ENCODE peak calls at places on chromosomes 13 and 19, in five cellular contexts. X is T-helper 2 cell; P is NCI-H1092 treated with DMSO at 0.1 percent for 48 hours; D is naive thymus-derived CD4-positive, alpha-beta T cell; L is CD8-positive, alpha-beta memory T cell. W is an unnamed sample.

GRCh38 chr19:4425531-4425930 is 23.1 kb downstream of the CHAF1A start:
- DNase-seq in D (no peak), L (no peak), P (no peak), X (no peak), W (no peak)

GRCh38 chr19:10126213-10126639 is 6.5 kb upstream of the EIF3G start:
- DNase-seq in P (no peak), D (no peak), X (no peak), L (no peak), W (no peak)

GRCh38 chr13:36907266-36907665 is 12.8 kb downstream of the SMAD9 start:
- DNase-seq in X (no peak), D (no peak), P (no peak), L (no peak), W (no peak)

GRCh38 chr13:89832827-89833226 is 1514.7 kb upstream of the MIR17HG start:
- DNase-seq in P (no peak), X (no peak), D (no peak), L (no peak), W (no peak)

GRCh38 chr19:16293133-16294085 is 31.2 kb upstream of the KLF2 start:
- DNase-seq in P (peak; percentile 50), X (no peak), L (no peak), D (no peak), W (no peak)

GRCh38 chr13:49052801-49053200 is 77.1 kb downstream of the FNDC3A start:
- DNase-seq in D (no peak), L (no peak), X (no peak), P (no peak), W (no peak)

GRCh38 chr19:52735734-52736133 is 890 bp upstream of the ZNF611 start:
- DNase-seq in L (no peak), P (no peak), D (peak; percentile 2), X (no peak), W (peak; percentile 15)

GRCh38 chr19:566403-566802 is 6.0 kb upstream of the BSG start:
- DNase-seq in P (no peak), D (no peak), L (no peak), X (no peak), W (no peak)

GRCh38 chr19:51470966-51471365 is 7.4 kb upstream of the CEACAM18 start:
- DNase-seq in L (no peak), P (no peak), X (no peak), D (no peak), W (no peak)

GRCh38 chr13:91312324-91312723 is 35.2 kb upstream of the MIR17HG start:
- DNase-seq in P (no peak), L (no peak), D (no peak), X (no peak), W (no peak)

GRCh38 chr19:1577929-1578618 is 9.9 kb upstream of the MEX3D start:
- DNase-seq in X (no peak), D (no peak), L (no peak), P (peak; percentile 34), W (no peak)

GRCh38 chr19:41620171-41620570 is 6.7 kb downstream of the CEACAM4 start:
- DNase-seq in X (no peak), P (no peak), L (no peak), D (no peak), W (no peak)

GRCh38 chr19:13044160-13044853 is 49.0 kb downstream of the NFIX start:
- DNase-seq in D (no peak), L (peak; percentile 85), X (no peak), P (no peak), W (no peak)

GRCh38 chr19:46717716-46718143 is 816 bp upstream of the PRKD2 start:
- DNase-seq in P (no peak), X (no peak), D (no peak), L (no peak), W (no peak)

GRCh38 chr19:18939922-18940775 is 868 bp downstream of the HOMER3 start:
- DNase-seq in P (no peak), L (no peak), X (no peak), D (no peak), W (no peak)

GRCh38 chr13:35146686-35147085 is 204.6 kb downstream of the NBEA start:
- DNase-seq in L (no peak), D (no peak), X (no peak), P (no peak), W (no peak)

GRCh38 chr19:50728084-50728737 is 5.0 kb downstream of the CLEC11A start:
- DNase-seq in X (peak; percentile 33), P (no peak), L (peak; percentile 24), D (peak; percentile 54), W (peak; percentile 34)

GRCh38 chr13:108705031-108705430 is 75.6 kb downstream of the MYO16 start:
- DNase-seq in P (no peak), X (no peak), D (no peak), L (no peak), W (no peak)

W was measured in CD4-positive, CD25-positive, alpha-beta regulatory T cell.